ENCODE peak calls at places on chromosomes 2 and 18, in four cellular contexts. X is Peyer's patch, Q is fibroblast of lung, Y is activated gamma-delta T cell treated with Interleukin-2 at 50 U/mL for 16 hours. M is an unnamed sample.

GRCh38 chr2:99695856-99696255 is 206.0 kb upstream of the REV1 start:
- DNase-seq in X (no peak), Q (peak), Y (no peak), M (no peak)

GRCh38 chr2:158457092-158457825 is 507 bp downstream of the PKP4 start:
- DNase-seq in X (peak), Q (peak), Y (peak), M (no peak)

GRCh38 chr2:159615936-159616733 is at the start of gene BAZ2B:
- DNase-seq in X (peak), Q (peak), Y (peak), M (peak)

GRCh38 chr18:31066267-31066666 is 23.7 kb upstream of the DSC3 start:
- DNase-seq in X (no peak), Q (no peak), Y (no peak), M (no peak)

GRCh38 chr2:232411901-232412629 is 5.4 kb downstream of the ALPG start:
- DNase-seq in X (no peak), Q (no peak), Y (no peak), M (no peak)

GRCh38 chr2:117967981-117968723 is 45.7 kb downstream of the CCDC93 start:
- DNase-seq in X (no peak), Q (peak), Y (no peak), M (no peak)

GRCh38 chr18:67278984-67279383 is 237.5 kb downstream of the DSEL start:
- DNase-seq in X (no peak), Q (no peak), Y (no peak), M (no peak)

GRCh38 chr2:76188334-76188733 is 477.6 kb upstream of the GCFC2 start:
- DNase-seq in X (no peak), Q (no peak), Y (no peak), M (no peak)

GRCh38 chr2:240358821-240359342 is 76.6 kb upstream of the GPC1 start:
- DNase-seq in X (no peak), Q (no peak), Y (no peak), M (no peak)

GRCh38 chr2:228417966-228418365 is 236.5 kb upstream of the SPHKAP start:
- DNase-seq in X (no peak), Q (no peak), Y (no peak), M (no peak)

GRCh38 chr2:224561234-224562005 is 23.7 kb downstream of the CUL3 start:
- DNase-seq in X (no peak), Q (peak), Y (no peak), M (no peak)

GRCh38 chr2:102585704-102586404 is 33.5 kb upstream of the SLC9A2 start:
- DNase-seq in X (no peak), Q (no peak), Y (no peak), M (no peak)

GRCh38 chr2:17057109-17058017 is 391.7 kb upstream of the CYRIA start:
- DNase-seq in X (no peak), Q (no peak), Y (no peak), M (no peak)

GRCh38 chr2:35963344-35963743 is 392.2 kb upstream of the CRIM1 start:
- DNase-seq in X (no peak), Q (no peak), Y (no peak), M (no peak)

GRCh38 chr2:98258906-98259305 is 87.3 kb upstream of the CNGA3 start:
- DNase-seq in X (no peak), Q (no peak), Y (no peak), M (no peak)